ENCODE peak calls at places on chromosome 13, in six cellular contexts. A is tibial nerve; K is CD8-positive, alpha-beta T cell; G is osteoblast; B is Peyer's patch; M is OCI-LY7. V is an unnamed sample.

GRCh38 chr13:73370066-73370465 is 311.3 kb downstream of the KLF5 start:
- DNase-seq in A (no peak), K (no peak), G (peak; percentile 39), B (no peak), M (no peak), V (no peak)

GRCh38 chr13:44224433-44225149 is 149.0 kb upstream of the SERP2 start:
- DNase-seq in A (no peak), K (no peak), G (no peak), B (no peak), M (no peak), V (peak; percentile 87)

GRCh38 chr13:91845612-91846011 is 447.2 kb downstream of the GPC5 start:
- DNase-seq in A (no peak), K (no peak), G (no peak), B (no peak), M (no peak), V (no peak)

GRCh38 chr13:106418556-106418955 is 116.9 kb downstream of the EFNB2 start:
- DNase-seq in A (no peak), K (no peak), G (peak; percentile 90), B (no peak), M (no peak), V (no peak)

GRCh38 chr13:51342706-51343105 is 3.2 kb downstream of the SERPINE3 start:
- DNase-seq in A (no peak), K (no peak), G (peak; percentile 90), B (no peak), M (no peak), V (no peak)

GRCh38 chr13:45941261-45941660 is 89.7 kb upstream of the SIAH3 start:
- DNase-seq in A (no peak), K (no peak), G (no peak), B (no peak), M (no peak), V (no peak)

GRCh38 chr13:40432018-40432978 is 234.1 kb downstream of the FOXO1 start:
- DNase-seq in A (no peak), K (no peak), G (no peak), B (peak; percentile 60), M (peak; percentile 96), V (no peak)

GRCh38 chr13:51764184-51765141 is 39.5 kb downstream of the DHRS12 start:
- DNase-seq in A (peak; percentile 59), K (peak; percentile 44), G (peak; percentile 96), B (peak; percentile 78), M (no peak), V (peak; percentile 59)

GRCh38 chr13:72970956-72971355 is 87.8 kb upstream of the KLF5 start:
- DNase-seq in A (no peak), K (no peak), G (no peak), B (no peak), M (no peak), V (no peak)

GRCh38 chr13:64078025-64078424 is 2662.4 kb upstream of the PCDH20 start:
- DNase-seq in A (no peak), K (no peak), G (no peak), B (no peak), M (no peak), V (no peak)

GRCh38 chr13:91122766-91123165 is 224.7 kb upstream of the MIR17HG start:
- DNase-seq in A (no peak), K (no peak), G (no peak), B (no peak), M (no peak), V (no peak)

GRCh38 chr13:30112602-30113435 is 194.5 kb downstream of the KATNAL1 start:
- DNase-seq in A (peak; percentile 67), K (peak; percentile 79), G (peak; percentile 95), B (peak; percentile 91), M (peak; percentile 81), V (peak; percentile 48)

GRCh38 chr13:38763446-38764381 is 76.8 kb downstream of the FREM2 start:
- DNase-seq in A (no peak), K (no peak), G (peak; percentile 44), B (no peak), M (peak; percentile 2), V (no peak)

GRCh38 chr13:55160911-55161310 is 1979.8 kb upstream of the PRR20A start:
- DNase-seq in A (no peak), K (no peak), G (no peak), B (no peak), M (no peak), V (no peak)

DNA sequence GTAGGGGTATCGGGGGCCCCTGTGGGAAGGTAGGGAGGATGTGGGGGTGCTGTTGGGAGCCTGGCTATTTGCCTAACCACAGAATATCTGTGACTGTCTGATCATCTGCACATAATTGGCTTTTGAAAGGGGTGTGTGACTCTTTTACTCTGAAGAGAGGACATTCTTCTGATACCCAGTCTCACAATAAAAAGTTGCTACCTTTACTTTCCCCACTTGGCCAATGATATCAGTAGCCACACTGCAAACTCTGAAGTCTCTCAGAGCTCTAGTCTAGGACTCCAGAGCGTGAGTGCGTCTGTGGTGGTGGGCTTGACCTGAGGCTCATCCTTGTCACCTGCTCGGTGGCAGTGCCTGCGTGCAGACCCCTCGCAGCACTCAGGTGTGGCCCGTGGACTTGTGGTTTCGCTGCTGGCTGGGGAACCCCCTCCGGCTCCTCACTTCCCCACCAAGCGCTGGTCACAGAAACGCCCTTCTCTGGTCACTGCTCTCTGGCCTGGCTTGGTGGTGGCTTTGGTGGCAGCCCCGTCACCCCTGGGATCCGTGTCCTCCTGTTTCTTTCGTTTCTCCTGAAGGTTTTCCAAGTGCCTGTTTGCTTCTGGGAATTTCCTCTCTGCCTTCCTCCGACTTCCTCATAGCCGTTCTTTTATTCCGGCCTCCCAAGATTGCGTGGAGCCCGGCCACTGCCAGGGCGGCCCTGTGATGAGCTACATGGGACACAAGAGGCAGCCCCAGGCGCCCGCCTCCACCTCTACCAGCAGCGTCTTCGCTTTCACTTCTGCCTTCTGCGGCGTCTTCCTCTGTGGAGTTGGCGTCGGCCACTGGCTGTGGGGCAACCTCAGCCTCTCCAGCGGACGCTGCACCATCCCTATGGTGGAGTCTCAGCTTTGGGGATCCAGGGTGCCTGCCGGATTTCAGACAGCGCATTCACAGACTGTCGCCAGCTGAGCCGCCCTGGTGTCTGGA is 78.0 kb downstream of the ATP11A start:
- DNase-seq in A (no peak), K (no peak), G (peak; percentile 66), B (peak; percentile 72), M (no peak), V (no peak)
- H3K4me3 ChIP-seq in A (no peak overlapping the region), K (no peak overlapping the region), G (no peak overlapping the region), B (no peak overlapping the region), M (no peak overlapping the region), V (no peak overlapping the region)

GRCh38 chr13:98504371-98504963 is 72.4 kb downstream of the STK24 start:
- DNase-seq in A (no peak), K (no peak), G (no peak), B (no peak), M (no peak), V (no peak)
- H3K27ac ChIP-seq in A (peak overlapping the region; percentile 5), K (no peak overlapping the region), G (peak overlapping the region; percentile 82), B (no peak overlapping the region), M (no peak overlapping the region), V (peak overlapping the region; percentile 4)

GRCh38 chr13:99429670-99430069 is 71.6 kb upstream of the TM9SF2 start:
- DNase-seq in A (no peak), K (no peak), G (no peak), B (no peak), M (peak; percentile 39), V (no peak)

GRCh38 chr13:99433543-99434075 is 67.7 kb upstream of the TM9SF2 start:
- DNase-seq in A (no peak), K (no peak), G (no peak), B (no peak), M (no peak), V (no peak)

GRCh38 chr13:99432637-99433542 is 68.4 kb upstream of the TM9SF2 start:
- DNase-seq in A (peak; percentile 57), K (peak; percentile 80), G (peak; percentile 92), B (peak; percentile 86), M (peak; percentile 28), V (peak; percentile 69)

GRCh38 chr13:99434258-99434788 is 66.9 kb upstream of the TM9SF2 start:
- DNase-seq in A (no peak), K (peak; percentile 84), G (no peak), B (peak; percentile 86), M (no peak), V (no peak)

GRCh38 chr13:99431927-99432636 is 69.2 kb upstream of the TM9SF2 start:
- DNase-seq in A (no peak), K (no peak), G (no peak), B (no peak), M (peak; percentile 29), V (no peak)
- H3K4me3 ChIP-seq in A (peak overlapping the region; percentile 26), K (peak overlapping the region; percentile 0), G (peak overlapping the region; percentile 55), B (peak overlapping the region; percentile 8), M (peak overlapping the region; percentile 18), V (no peak overlapping the region)

DNA sequence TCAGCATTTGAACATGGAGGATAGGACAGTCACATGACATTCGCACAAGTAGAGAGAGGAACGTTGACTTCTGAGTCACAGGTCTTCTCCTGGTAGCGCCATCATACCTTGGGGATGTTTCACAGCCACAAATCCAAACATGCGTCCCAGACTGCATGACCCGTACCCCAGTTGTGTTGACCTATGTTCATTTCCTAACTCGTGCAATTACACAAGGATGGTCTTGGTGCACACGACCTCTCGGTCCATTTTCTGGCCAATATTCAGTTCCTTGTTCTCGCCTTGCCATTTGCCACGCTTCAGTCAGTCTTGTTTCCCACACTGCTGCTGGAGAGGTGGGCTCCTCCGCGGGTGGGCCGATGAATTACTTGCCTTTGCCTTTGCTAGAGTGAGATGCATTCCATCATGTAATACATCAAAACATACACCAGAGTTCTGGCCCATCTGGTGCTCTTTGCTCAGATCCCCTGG is 87.3 kb downstream of the COL4A2 start:
- DNase-seq in A (no peak), K (no peak), G (no peak), B (no peak), M (no peak), V (no peak)
- H3K27ac ChIP-seq in A (no peak overlapping the region), K (no peak overlapping the region), G (peak overlapping the region; percentile 99), B (no peak overlapping the region), M (no peak overlapping the region), V (peak overlapping the region; percentile 98)

DNA sequence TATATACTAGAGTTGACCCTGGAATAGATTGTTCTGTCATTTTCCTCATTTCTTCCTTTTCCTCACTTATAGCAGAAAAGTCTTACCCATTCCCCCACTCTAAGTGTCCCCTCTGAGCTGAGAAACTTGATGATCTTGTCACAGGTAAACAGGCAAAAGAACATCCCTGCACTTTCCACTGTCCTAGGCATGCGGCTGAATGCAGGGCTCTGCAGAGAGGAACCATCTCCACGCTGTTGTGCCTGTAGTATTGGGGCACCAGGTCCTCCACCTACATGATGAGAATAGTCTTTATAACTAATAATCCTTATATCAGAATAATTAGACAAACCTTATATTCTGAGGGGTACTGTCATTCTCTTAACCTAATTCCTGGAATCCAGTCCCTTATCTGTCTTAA is 211.3 kb downstream of the RBM26 start:
- DNase-seq in A (no peak), K (no peak), G (no peak), B (no peak), M (peak; percentile 29), V (no peak)
- H3K4me3 ChIP-seq in A (no peak overlapping the region), K (no peak overlapping the region), G (no peak overlapping the region), B (no peak overlapping the region), M (peak overlapping the region; percentile 54), V (no peak overlapping the region)

V was measured in ascending aorta.